ENCODE peak calls at places on chromosomes 1 and 21, in ten cellular contexts. Q is astrocyte of the cerebellum, F is A549, S is pancreas, W is fibroblast of lung, B is mucosa of descending colon, A is foreskin fibroblast, N is PC-9, E is fibroblast of pulmonary artery, L is tibial nerve. M is an unnamed sample.

GRCh38 chr1:109502368-109502851 is 7.1 kb downstream of the AMIGO1 start:
- DNase-seq in E (no peak), W (no peak), S (no peak), A (no peak), B (no peak), N (no peak), Q (no peak), F (no peak), L (no peak), M (no peak)

GRCh38 chr1:32899586-32900296 is 1.4 kb downstream of the TMEM54 start:
- DNase-seq in B (no peak), N (no peak), A (no peak), F (no peak), L (no peak), Q (no peak), E (no peak), S (peak; percentile 60), W (no peak), M (no peak)

GRCh38 chr1:43382027-43382771 is 7.4 kb downstream of the MED8 start:
- DNase-seq in W (no peak), B (no peak), Q (no peak), F (no peak), E (peak; percentile 53), A (no peak), N (no peak), L (no peak), S (no peak), M (no peak)

GRCh38 chr1:107047602-107048001 is 8.9 kb upstream of the PRMT6 start:
- DNase-seq in S (no peak), N (no peak), F (no peak), Q (no peak), W (no peak), E (peak; percentile 1), B (no peak), L (no peak), A (no peak), M (no peak)

GRCh38 chr1:59828160-59828559 is 13.4 kb downstream of the HOOK1 start:
- DNase-seq in Q (no peak), F (no peak), A (no peak), B (no peak), L (no peak), E (no peak), S (no peak), N (no peak), W (no peak), M (no peak)

GRCh38 chr1:53804791-53805505 is 33.1 kb downstream of the NDC1 start:
- DNase-seq in A (peak; percentile 26), Q (no peak), N (no peak), B (no peak), W (no peak), F (no peak), E (no peak), L (no peak), S (no peak), M (peak; percentile 10)

GRCh38 chr1:108050911-108051624 is 86.1 kb upstream of the VAV3 start:
- DNase-seq in N (no peak), Q (no peak), B (no peak), E (no peak), F (no peak), L (no peak), A (no peak), W (peak; percentile 38), S (no peak), M (peak; percentile 31)

GRCh38 chr1:182608850-182609610 is 4.8 kb upstream of the RGS16 start:
- DNase-seq in B (no peak), F (no peak), W (peak; percentile 57), N (no peak), A (no peak), Q (no peak), S (no peak), L (no peak), E (peak; percentile 62), M (peak; percentile 49)

GRCh38 chr1:109444376-109444775 is 18.1 kb upstream of the PSMA5 start:
- DNase-seq in S (no peak), L (no peak), B (no peak), N (no peak), E (no peak), W (no peak), Q (no peak), A (no peak), F (no peak), M (peak; percentile 36)

GRCh38 chr1:88327391-88328267 is 356.4 kb upstream of the PKN2 start:
- DNase-seq in N (peak; percentile 72), Q (peak; percentile 75), S (no peak), B (no peak), E (peak; percentile 91), A (peak; percentile 73), W (peak; percentile 95), L (no peak), F (peak; percentile 51), M (peak; percentile 88)

GRCh38 chr21:25025596-25025995 is 581.7 kb downstream of the MRPL39 start:
- DNase-seq in A (no peak), N (no peak), E (no peak), S (no peak), W (no peak), B (no peak), F (no peak), L (no peak), Q (no peak), M (no peak)

GRCh38 chr1:173451981-173452380 is 25.2 kb upstream of the PRDX6 start:
- DNase-seq in S (no peak), N (peak; percentile 85), E (peak; percentile 21), B (no peak), A (peak; percentile 23), L (no peak), F (no peak), W (peak; percentile 31), Q (no peak), M (peak; percentile 39)

GRCh38 chr1:145720878-145721671 is 1.8 kb downstream of the CD160 start:
- DNase-seq in W (peak; percentile 46), E (peak; percentile 46), S (peak; percentile 93), Q (no peak), N (no peak), L (peak; percentile 50), A (peak; percentile 57), F (peak; percentile 61), B (peak; percentile 70), M (peak; percentile 55)

GRCh38 chr1:19190468-19190867 is 19.6 kb downstream of the UBR4 start:
- DNase-seq in L (no peak), E (no peak), B (no peak), Q (no peak), F (no peak), N (no peak), W (no peak), S (no peak), A (no peak), M (no peak)

DNA sequence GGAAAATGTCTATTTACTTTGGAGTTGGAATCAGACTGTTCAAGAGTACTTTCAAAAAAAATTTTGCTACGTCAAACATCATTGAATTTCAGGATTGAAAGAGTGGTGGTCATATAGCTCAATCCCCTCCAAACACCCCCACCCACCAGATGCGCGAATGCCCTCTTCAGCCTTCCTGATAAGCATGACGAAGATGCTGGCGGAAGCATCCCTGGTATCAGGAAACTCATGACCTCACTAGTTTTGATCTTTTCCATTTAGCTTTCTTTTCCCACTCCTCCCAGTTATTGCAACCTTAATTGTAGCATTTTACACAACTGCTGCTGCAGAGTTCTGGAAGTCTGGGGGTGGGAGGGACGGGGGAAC is 104.4 kb downstream of the LEPR start:
- DNase-seq in N (no peak), A (no peak), Q (no peak), E (no peak), S (no peak), W (no peak), L (no peak), B (no peak), F (no peak), M (no peak)
- H3K4me3 ChIP-seq in N (no peak overlapping the region), A (peak overlapping the region; percentile 51), Q (peak overlapping the region; percentile 49), E (peak overlapping the region; percentile 41), S (peak overlapping the region; percentile 10), W (no peak overlapping the region), L (peak overlapping the region; percentile 49), B (no peak overlapping the region), F (peak overlapping the region; percentile 54), M (peak overlapping the region; percentile 16)

DNA sequence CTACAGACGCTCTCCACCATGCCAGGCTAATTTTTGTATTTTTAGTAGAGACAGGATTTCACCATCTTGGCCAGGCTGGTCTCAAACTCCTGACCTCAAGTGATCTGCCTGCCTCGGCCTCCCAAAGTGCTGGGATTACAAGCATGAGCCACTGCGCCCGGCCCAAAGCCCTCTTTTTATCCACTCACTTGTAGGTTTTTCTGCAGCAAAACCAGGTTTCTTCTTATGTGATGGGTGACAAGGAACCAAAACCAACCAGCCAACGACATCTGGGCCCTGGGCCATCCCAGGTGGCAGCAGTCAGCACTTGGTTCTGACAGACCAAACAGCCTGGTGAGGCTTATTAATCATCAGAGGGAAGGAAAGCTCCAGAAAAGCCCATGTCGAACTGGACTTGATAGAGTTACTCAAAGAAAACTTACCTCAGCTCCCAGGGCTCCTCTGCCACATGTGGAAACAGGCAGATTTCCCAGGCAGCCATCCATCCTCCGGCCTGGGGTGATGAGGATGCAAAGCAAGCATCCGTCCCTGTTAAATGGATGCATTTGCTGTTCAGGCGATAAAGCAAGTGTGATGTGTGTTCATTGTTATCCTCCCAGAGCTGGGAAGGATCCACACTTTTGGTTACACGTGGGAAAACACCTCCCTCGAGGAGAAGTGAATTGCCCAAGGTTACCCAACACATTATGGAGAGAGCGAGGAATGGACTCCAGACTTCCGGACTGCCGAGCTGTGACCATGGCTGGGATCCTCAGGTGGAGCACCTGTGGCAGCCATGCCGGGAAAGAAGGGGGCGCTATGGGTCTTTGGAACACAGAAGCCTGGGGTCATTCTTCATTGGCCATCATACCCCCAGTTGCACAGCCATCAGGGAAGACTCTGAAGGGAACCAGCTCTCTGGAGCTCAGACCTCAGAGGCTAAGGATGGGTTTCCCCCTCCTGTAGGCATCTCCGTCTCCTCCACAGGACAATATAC is 118.8 kb downstream of the HUNK start:
- DNase-seq in S (no peak), N (no peak), B (no peak), F (no peak), L (no peak), E (no peak), Q (no peak), A (no peak), W (no peak), M (no peak)
- TF ChIP-seq CTCF in S (no peak), N (no peak), B (no peak), F (no peak), L (no peak), E (no peak), Q (no peak), A (no peak), W (no peak), M (no peak)

DNA sequence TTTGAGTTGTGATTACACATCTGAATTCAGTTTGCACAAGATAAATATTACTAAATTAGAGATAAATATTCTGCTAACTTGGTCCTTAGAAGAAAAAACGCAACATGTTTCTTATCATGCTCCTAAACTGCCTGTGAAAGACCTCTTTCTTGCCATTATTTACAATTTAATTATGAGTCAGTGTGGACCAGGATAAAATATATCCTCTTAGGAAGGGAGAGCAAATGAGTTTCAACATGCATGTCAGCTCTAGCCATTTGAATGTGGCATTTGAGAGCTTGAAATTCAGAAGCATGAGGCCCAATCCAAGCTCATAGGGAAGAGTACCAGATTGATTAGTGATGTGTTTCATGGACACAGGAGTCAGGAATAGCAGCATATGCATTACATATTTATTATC is 39.3 kb downstream of the TBX15 start:
- DNase-seq in F (no peak), E (peak; percentile 3), W (no peak), S (no peak), B (no peak), N (no peak), Q (no peak), A (no peak), L (no peak), M (peak; percentile 58)
- H3K4me3 ChIP-seq in F (no peak overlapping the region), E (no peak overlapping the region), W (no peak overlapping the region), S (no peak overlapping the region), B (no peak overlapping the region), N (no peak overlapping the region), Q (no peak overlapping the region), A (no peak overlapping the region), L (no peak overlapping the region), M (no peak overlapping the region)

GRCh38 chr21:34360488-34361241 is 3.1 kb upstream of the KCNE2 start:
- DNase-seq in S (no peak), N (no peak), B (no peak), L (no peak), A (no peak), W (no peak), F (no peak), E (no peak), Q (no peak), M (no peak)
- TF ChIP-seq CTCF in S (no peak), N (no peak), B (no peak), L (no peak), A (no peak), W (no peak), F (no peak), E (no peak), Q (no peak), M (no peak)

M was measured in fibroblast of mammary gland.